ENCODE peak calls at places on chromosomes 5 and 9, in five cellular contexts. M, R, O, U and A are unnamed samples.
A peak's percentile ranks its signal among the peaks of the same experiment; 100 is the strongest.

GRCh38 chr9:7592321-7593319 is 207.0 kb downstream of the DMAC1 start:
- DNase-seq in R (no peak), U (no peak), M (no peak), O (no peak), A (no peak)

GRCh38 chr9:109856785-109857184 is 76.8 kb downstream of the PALM2AKAP2 start:
- DNase-seq in O (peak; percentile 67), R (no peak), U (no peak), M (no peak), A (peak; percentile 47)

GRCh38 chr5:157252741-157253465 is 13.0 kb upstream of the CYFIP2 start:
- DNase-seq in R (no peak), U (no peak), O (no peak), M (no peak), A (no peak)

GRCh38 chr5:57986746-57987145 is 473.1 kb downstream of the PLK2 start:
- DNase-seq in R (no peak), M (no peak), O (no peak), U (no peak), A (no peak)

GRCh38 chr5:103057208-103058130 is 62.5 kb downstream of the GIN1 start:
- DNase-seq in R (no peak), U (no peak), M (no peak), O (no peak), A (no peak)

GRCh38 chr5:157926953-157927352 is 68.0 kb upstream of the CLINT1 start:
- DNase-seq in U (no peak), R (no peak), M (no peak), O (no peak), A (no peak)

GRCh38 chr5:129460121-129460950 is at the start of gene ADAMTS19:
- DNase-seq in M (no peak), O (no peak), U (no peak), R (peak; percentile 11), A (peak; percentile 31)

GRCh38 chr9:6106576-6107339 is 91.3 kb upstream of the RANBP6 start:
- DNase-seq in U (no peak), R (no peak), M (peak; percentile 25), O (no peak), A (no peak)

GRCh38 chr5:4100739-4101138 is 505.1 kb downstream of the IRX1 start:
- DNase-seq in M (no peak), O (no peak), U (no peak), R (no peak), A (no peak)

GRCh38 chr9:134992755-134993124 is 75.0 kb upstream of the FCN1 start:
- DNase-seq in R (no peak), O (peak; percentile 62), M (no peak), U (no peak), A (no peak)

GRCh38 chr9:136151214-136151804 is 32.6 kb upstream of the TMEM250 start:
- DNase-seq in M (no peak), R (no peak), U (no peak), O (no peak), A (no peak)

GRCh38 chr5:138179277-138179857 is 455 bp downstream of the KIF20A start:
- DNase-seq in O (no peak), U (no peak), M (peak; percentile 8), R (no peak), A (no peak)

GRCh38 chr9:120383999-120384924 is 195.7 kb downstream of the CDK5RAP2 start:
- DNase-seq in O (peak; percentile 52), R (peak; percentile 37), U (peak; percentile 88), M (peak; percentile 93), A (peak; percentile 49)

GRCh38 chr9:127975376-127976315 is 5.1 kb downstream of the EEIG1 start:
- DNase-seq in U (no peak), O (no peak), R (peak; percentile 9), M (no peak), A (no peak)
- H3K27ac ChIP-seq in U (peak overlapping the region; percentile 97), O (peak overlapping the region; percentile 96), R (peak overlapping the region; percentile 97), M (no peak overlapping the region), A (peak overlapping the region; percentile 6)

GRCh38 chr5:124652892-124653441 is 93.5 kb downstream of the ZNF608 start:
- DNase-seq in M (no peak), U (no peak), O (no peak), R (no peak), A (no peak)
- TF ChIP-seq EP300 in M (no peak), U (no peak), O (no peak), R (no peak), A (no peak)

GRCh38 chr5:151682240-151682639 is 4.5 kb downstream of the SPARC start:
- DNase-seq in U (no peak), O (no peak), M (no peak), R (no peak), A (no peak)
- H3K4me3 ChIP-seq in U (no peak overlapping the region), O (no peak overlapping the region), M (no peak overlapping the region), R (no peak overlapping the region), A (no peak overlapping the region)

DNA sequence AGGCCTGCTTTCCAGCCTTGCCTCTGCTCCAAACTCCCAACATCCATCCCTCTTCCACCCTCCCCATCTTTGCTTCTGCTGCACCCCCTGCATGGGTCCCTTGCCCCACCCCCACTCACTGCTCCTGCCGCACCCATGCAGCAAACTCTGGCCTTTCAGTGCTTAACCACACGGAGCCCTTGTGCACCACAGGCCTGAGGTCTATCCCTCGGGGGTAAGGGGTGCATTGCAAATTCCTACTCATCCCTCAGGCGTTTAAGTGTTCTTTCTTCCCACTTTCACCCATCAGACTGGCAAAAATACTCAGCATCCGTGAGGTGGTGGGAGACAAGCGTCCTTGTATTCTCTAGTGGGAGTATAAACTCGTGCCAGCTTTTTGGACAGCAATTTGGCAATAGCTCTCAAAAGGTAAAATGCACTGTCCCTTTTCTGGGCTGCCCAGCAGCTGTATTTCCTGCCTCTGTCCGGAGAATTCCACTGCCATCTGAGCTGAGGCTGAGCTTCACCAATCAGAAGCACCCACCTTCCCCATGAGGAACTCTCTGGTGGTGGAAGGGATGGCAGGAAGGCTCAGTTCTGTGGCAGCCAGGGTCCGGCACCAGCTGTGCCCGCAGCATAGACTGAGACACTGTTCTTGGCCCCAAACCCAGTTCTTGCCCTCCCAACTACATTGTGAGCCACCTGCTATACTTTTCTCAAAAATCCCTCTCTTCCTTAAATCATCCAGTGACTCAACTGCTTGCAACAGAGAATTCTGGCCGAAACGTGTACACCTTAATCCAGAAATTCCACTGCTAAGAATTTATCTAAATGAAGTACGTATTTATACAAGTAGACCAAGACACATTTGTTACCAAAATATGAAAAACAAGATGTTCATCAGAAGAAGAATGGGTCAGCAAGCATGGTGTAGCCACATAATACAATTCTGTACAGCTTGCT is 15.0 kb downstream of the PSMB7 start:
- DNase-seq in M (no peak), U (no peak), O (no peak), R (no peak), A (no peak)
- H3K27ac ChIP-seq in M (no peak overlapping the region), U (peak overlapping the region; percentile 40), O (peak overlapping the region; percentile 42), R (no peak overlapping the region), A (no peak overlapping the region)

GRCh38 chr9:107700902-107701301 is 211.3 kb upstream of the KLF4 start:
- DNase-seq in M (no peak), U (no peak), R (no peak), O (no peak), A (no peak)

GRCh38 chr9:107696302-107696701 is 206.7 kb upstream of the KLF4 start:
- DNase-seq in M (no peak), U (no peak), O (no peak), R (no peak), A (no peak)

GRCh38 chr9:107694390-107694789 is 204.8 kb upstream of the KLF4 start:
- DNase-seq in R (no peak), O (no peak), U (no peak), M (no peak), A (no peak)

GRCh38 chr9:107703651-107704050 is 214.1 kb upstream of the KLF4 start:
- DNase-seq in R (no peak), M (no peak), U (no peak), O (no peak), A (no peak)

DNA sequence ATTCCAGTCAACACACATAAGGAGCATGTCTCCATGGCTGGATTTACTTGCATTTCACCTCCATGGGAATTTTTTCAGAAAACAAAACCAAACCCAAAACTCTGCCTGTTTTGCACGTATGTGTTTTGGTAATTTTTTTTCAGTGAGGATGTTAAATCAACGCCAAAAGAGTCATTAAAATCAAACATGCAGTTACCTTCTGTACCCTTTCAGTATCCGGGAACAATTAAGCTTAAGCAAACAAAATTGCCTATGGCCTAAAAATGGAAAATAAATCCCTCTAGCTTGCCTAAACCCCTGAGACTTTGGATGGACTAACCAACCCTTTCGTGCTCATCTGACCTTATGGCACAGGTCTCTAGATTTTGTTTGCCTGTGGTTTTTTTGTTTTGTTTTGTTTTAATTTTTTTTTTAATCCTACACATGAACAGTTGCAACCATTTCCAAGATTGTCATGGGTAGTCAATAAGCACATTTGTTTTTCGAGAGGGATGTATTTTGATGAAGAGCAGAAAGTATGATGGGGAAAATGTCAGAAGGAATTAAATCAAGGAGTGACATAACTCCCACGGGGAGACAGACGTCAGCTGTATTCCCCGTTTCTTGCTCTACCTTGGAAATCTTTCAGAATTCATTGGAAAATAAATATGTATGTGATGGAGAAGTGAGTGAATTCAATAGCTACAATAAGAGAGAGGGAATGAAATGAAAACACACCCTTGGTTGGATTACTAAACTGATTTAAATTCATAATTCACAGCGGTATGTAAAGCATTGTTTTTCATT is 209.4 kb upstream of the KLF4 start:
- DNase-seq in M (no peak), O (no peak), U (no peak), R (no peak), A (no peak)
- TF ChIP-seq EP300 in M (no peak), O (no peak), U (no peak), R (no peak), A (no peak)

DNA sequence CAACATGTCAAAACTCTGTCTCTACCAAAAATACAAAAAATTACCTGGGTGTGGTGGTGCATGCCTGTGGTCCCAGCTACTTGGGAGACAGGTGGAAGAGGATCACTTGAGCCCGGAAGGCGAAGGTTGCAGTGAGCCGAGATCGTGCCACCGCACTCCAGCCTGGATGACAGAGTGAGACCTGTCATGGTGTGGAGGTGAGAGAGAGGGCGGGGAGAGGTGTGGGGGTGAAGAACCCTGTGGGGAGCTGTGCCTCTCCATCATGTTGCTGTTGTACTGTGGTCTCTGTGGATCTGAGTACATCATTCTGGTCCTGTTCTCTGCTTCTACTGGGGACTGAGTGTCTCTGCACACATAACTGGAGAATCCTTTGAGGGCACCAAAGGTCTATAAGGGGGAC is 11.3 kb upstream of the SLC34A1 start:
- DNase-seq in R (no peak), O (no peak), U (no peak), M (no peak), A (no peak)
- H3K4me3 ChIP-seq in R (no peak overlapping the region), O (no peak overlapping the region), U (no peak overlapping the region), M (no peak overlapping the region), A (no peak overlapping the region)

GRCh38 chr9:130213898-130214761 is 41.9 kb downstream of the NCS1 start:
- DNase-seq in R (no peak), O (no peak), U (no peak), M (no peak), A (peak; percentile 54)
- H3K27ac ChIP-seq in R (peak overlapping the region; percentile 64), O (peak overlapping the region; percentile 78), U (no peak overlapping the region), M (no peak overlapping the region), A (no peak overlapping the region)